ENCODE peak calls at places on chromosomes 4 and X, in nine cellular contexts. Z is fibroblast of mammary gland; C is mammary epithelial cell; V is mesothelial cell of epicardium; Y is tibial nerve; J is endothelial cell; Q is NB4; O is GM23338; L is CD8-positive, alpha-beta T cell. H is an unnamed sample.

GRCh38 chr4:663046-663437 is 11.0 kb downstream of the ATP5ME start:
- DNase-seq in O (no peak), L (no peak), V (no peak), Q (no peak), C (no peak), Y (no peak), Z (no peak), J (no peak), H (no peak)

GRCh38 chrX:153446636-153446936 is 730 bp upstream of the TREX2 start:
- DNase-seq in O (no peak), L (no peak), V (no peak), J (no peak), C (no peak), Y (no peak), Q (no peak), Z (no peak), H (no peak)

GRCh38 chr4:93515208-93515607 is 313.3 kb upstream of the ATOH1 start:
- DNase-seq in O (no peak), Z (no peak), Y (no peak), V (no peak), J (no peak), Q (no peak), L (no peak), C (no peak), H (no peak)

GRCh38 chrX:9953396-9953795 is 13.8 kb upstream of the CLDN34 start:
- DNase-seq in Z (no peak), V (no peak), Q (no peak), Y (no peak), L (no peak), J (no peak), O (no peak), C (no peak), H (no peak)

GRCh38 chrX:99142745-99143144 is 1267.3 kb downstream of the PCDH19 start:
- DNase-seq in L (no peak), Q (no peak), J (no peak), Z (no peak), C (no peak), O (peak), Y (no peak), V (no peak), H (no peak)

GRCh38 chr4:41215155-41215554 is 813 bp upstream of the APBB2 start:
- DNase-seq in Y (no peak), J (no peak), V (no peak), C (no peak), L (no peak), O (no peak), Q (peak), Z (no peak), H (no peak)

GRCh38 chr4:185101354-185101890 is 41.6 kb upstream of the SLC25A4 start:
- DNase-seq in O (no peak), C (no peak), L (no peak), Z (no peak), V (no peak), Q (peak), Y (no peak), J (no peak), H (no peak)

GRCh38 chr4:140497776-140498636 is at the start of gene MGAT4D:
- DNase-seq in Y (no peak), C (no peak), J (peak), V (peak), Z (no peak), L (no peak), Q (peak), O (peak), H (peak)

GRCh38 chr4:108449139-108449538 is 171.2 kb upstream of the RPL34 start:
- DNase-seq in Y (no peak), V (no peak), C (no peak), Z (no peak), L (no peak), O (no peak), Q (no peak), J (no peak), H (no peak)

GRCh38 chrX:8192276-8192675 is 21.2 kb upstream of the VCX2 start:
- DNase-seq in Y (no peak), Z (no peak), J (no peak), L (no peak), O (no peak), Q (peak), C (no peak), V (no peak), H (no peak)

GRCh38 chr4:184653650-184654049 is 4.1 kb downstream of the PRIMPOL start:
- DNase-seq in C (no peak), V (no peak), J (no peak), Y (no peak), O (peak), Q (no peak), L (no peak), Z (peak), H (no peak)

GRCh38 chr4:110801591-110801990 is 178.7 kb upstream of the PITX2 start:
- DNase-seq in J (no peak), Q (no peak), L (no peak), Z (no peak), V (no peak), O (no peak), C (no peak), Y (no peak), H (no peak)
- TF ChIP-seq CTCF in J (no peak), Q (no peak), L (no peak), Z (no peak), V (no peak), O (no peak), C (no peak), Y (no peak), H (no peak)

GRCh38 chrX:19912-20571 is 261.1 kb upstream of the PLCXD1 start:
- DNase-seq in J (no peak), L (no peak), C (no peak), Z (no peak), O (peak), V (no peak), Y (no peak), Q (peak), H (no peak)
- TF ChIP-seq CTCF in J (no peak), L (no peak), C (no peak), Z (no peak), O (no peak), V (no peak), Y (no peak), Q (no peak), H (no peak)

DNA sequence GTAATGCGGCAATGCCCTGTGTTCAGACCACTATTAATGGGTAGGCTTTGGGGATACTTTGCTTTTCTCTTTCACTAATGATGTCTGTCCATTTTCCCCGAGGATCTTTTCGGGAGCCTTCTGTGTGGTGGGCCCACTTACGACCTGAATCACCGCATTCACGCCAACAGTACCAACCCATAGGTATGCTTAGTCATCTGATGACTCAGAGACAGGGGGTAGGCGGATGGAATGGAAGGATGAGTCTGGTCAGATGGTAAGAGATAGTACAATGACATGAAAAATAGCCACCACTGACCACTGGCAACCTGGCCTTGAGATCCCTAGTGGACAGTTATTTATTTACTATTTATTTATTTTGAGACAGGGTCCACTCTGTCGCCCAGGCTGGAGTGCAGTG is 76.0 kb upstream of the DHRSX start:
- DNase-seq in Q (no peak), J (no peak), Y (no peak), O (no peak), Z (peak), V (no peak), L (no peak), C (peak), H (no peak)
- TF ChIP-seq CTCF in Q (no peak), J (no peak), Y (no peak), O (no peak), Z (no peak), V (no peak), L (no peak), C (no peak), H (no peak)

DNA sequence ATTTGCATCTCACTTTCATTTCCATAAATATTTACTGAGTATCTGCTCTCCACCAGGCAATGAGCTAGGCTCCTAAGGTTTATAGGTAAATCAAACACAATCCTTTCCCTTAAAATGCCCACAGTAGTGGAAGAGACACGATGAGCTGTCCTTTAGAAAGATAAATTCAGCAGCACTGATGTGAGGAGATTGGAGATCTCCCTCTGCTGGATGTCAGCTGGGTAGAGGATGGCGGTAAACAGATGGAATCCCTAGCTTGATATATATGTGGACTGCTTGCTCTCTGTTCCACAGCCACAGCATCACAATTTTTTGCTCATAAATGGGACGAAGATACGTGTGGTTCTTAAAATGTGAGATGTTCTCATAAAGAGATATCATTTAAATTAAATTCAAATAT is 216.4 kb upstream of the RASGEF1B start:
- DNase-seq in C (peak), O (peak), Q (no peak), Z (peak), J (no peak), V (no peak), L (no peak), Y (no peak), H (no peak)
- TF ChIP-seq CTCF in C (peak), O (peak), Q (no peak), Z (peak), J (no peak), V (no peak), L (no peak), Y (no peak), H (peak)

GRCh38 chr4:1813915-1814314 is 20.8 kb downstream of the FGFR3 start:
- DNase-seq in J (no peak), O (no peak), C (no peak), L (no peak), Z (peak), V (no peak), Q (no peak), Y (no peak), H (no peak)
- TF ChIP-seq CTCF in J (no peak), O (no peak), C (no peak), L (no peak), Z (no peak), V (no peak), Q (no peak), Y (no peak), H (no peak)

DNA sequence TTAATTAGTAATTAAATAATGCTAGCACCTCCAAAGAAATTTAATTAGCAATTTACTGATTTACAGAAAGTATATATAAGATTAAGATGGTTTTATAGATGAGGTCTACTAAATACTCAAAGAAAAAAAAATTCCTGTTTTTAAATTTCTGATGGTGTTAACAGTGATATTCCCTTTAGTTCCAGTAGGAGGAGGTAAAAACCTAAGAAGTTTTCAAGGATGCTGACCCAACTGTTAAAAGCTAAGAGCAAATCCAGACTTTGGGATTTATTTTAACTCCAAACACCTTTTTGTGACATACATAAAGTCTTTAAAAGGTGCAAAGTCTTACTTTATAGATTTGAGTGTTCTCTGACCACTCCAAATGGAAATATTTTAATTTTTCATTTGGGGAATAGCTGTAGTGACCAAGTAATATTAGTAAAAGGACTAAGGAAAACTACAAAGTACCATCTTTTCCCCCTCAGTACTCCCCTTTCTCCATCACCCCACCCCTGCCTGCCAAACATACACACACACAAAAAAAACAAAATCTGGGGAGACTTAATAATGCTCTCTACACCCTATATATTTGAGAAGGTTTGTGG is 34.2 kb upstream of the CSN1S1 start:
- DNase-seq in L (no peak), Y (no peak), C (no peak), V (no peak), O (peak), Z (peak), Q (peak), J (no peak), H (no peak)
- TF ChIP-seq CTCF in L (no peak), Y (no peak), C (peak), V (peak), O (peak), Z (peak), Q (no peak), J (peak), H (peak)

DNA sequence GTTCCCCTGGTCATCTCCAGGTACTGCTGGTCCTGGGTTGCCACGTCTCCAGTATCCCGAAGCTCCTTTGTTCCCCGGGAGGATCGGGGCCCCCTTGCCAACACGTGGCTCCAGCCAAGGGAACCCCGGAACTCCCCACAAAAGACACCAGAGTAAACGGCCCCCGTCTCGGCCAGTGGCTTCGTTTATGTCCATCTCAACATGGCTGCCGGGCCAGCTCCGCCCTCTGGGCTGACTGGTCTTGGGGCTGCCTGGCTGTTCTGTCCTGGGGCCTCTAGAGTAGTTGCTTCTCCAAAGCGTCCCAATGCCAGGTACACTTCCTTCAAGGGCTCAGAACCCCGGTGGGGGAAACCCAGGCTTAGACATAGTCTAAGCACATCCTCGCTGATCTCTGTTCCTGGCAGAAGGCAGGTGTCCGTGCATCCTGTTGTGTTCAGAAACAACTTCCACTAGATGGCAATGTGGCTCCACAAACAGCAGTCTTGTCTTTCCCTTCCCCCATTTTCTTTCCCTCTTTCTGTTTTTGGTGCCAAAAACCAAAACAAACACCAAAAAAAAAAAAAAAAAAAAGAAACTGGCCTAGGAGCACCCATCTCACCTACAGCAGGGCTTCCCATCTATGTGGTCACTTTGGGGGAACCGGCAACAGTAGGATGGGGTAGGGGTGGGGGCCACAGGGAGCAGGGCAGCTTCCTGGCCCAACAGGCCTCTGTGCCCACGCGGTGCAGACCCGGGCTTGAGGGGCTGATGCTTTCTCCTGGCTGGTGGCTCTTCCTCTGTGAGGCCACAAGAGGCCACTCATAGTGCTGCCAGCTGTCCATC is 35.3 kb downstream of the NBDY start:
- DNase-seq in Q (peak), O (peak), V (peak), C (peak), Z (peak), L (peak), Y (no peak), J (peak), H (peak)
- TF ChIP-seq CTCF in Q (peak), O (peak), V (no peak), C (peak), Z (peak), L (peak), Y (peak), J (peak), H (peak)

H was measured in neural crest cell.